ENCODE peak calls at places on chromosomes 11 and 22, in five cellular contexts. X, W, I, L and B are unnamed samples.
A peak's percentile ranks its signal among the peaks of the same experiment; 100 is the strongest.

GRCh38 chr11:65427691-65428577 is 5.3 kb downstream of the NEAT1 start:
- DNase-seq in X (peak; percentile 48), L (no peak), I (peak; percentile 74), W (peak; percentile 42), B (no peak)

GRCh38 chr11:57410287-57410686 is 16.6 kb downstream of the SLC43A3 start:
- DNase-seq in I (no peak), X (no peak), L (no peak), W (no peak), B (no peak)

GRCh38 chr11:94602430-94603372 is 35.5 kb downstream of the PIWIL4 start:
- DNase-seq in L (no peak), W (peak; percentile 59), X (peak; percentile 36), I (no peak), B (no peak)

GRCh38 chr22:50635591-50635990 is 7.6 kb upstream of the ARSA start:
- DNase-seq in I (no peak), X (no peak), W (no peak), L (no peak), B (no peak)

GRCh38 chr11:101470881-101471535 is 112.8 kb downstream of the TRPC6 start:
- DNase-seq in I (no peak), L (no peak), W (no peak), X (peak; percentile 69), B (no peak)

GRCh38 chr11:12803086-12803826 is 129.0 kb downstream of the TEAD1 start:
- DNase-seq in W (no peak), L (no peak), I (no peak), X (no peak), B (no peak)

GRCh38 chr11:40722179-40722795 is 737.2 kb downstream of the LRRC4C start:
- DNase-seq in I (no peak), L (peak; percentile 27), W (no peak), X (peak; percentile 2), B (peak; percentile 50)

GRCh38 chr11:9535189-9535781 is 38.2 kb upstream of the WEE1 start:
- DNase-seq in W (peak; percentile 86), L (peak; percentile 63), X (no peak), I (peak; percentile 91), B (peak; percentile 77)

GRCh38 chr11:33936057-33936456 is 44.2 kb upstream of the LMO2 start:
- DNase-seq in L (no peak), I (no peak), W (no peak), X (no peak), B (no peak)

GRCh38 chr11:17516551-17517150 is 27.6 kb downstream of the USH1C start:
- DNase-seq in I (no peak), W (no peak), X (no peak), L (no peak), B (no peak)

GRCh38 chr11:73241300-73241699 is 23.2 kb downstream of the P2RY2 start:
- DNase-seq in X (no peak), L (no peak), W (no peak), I (peak; percentile 42), B (no peak)

GRCh38 chr11:110463153-110463552 is 33.4 kb downstream of the FDX1 start:
- DNase-seq in L (peak; percentile 80), W (peak; percentile 48), X (no peak), I (peak; percentile 83), B (peak; percentile 23)

GRCh38 chr11:66904055-66904454 is 47.2 kb downstream of the LRFN4 start:
- DNase-seq in W (no peak), X (no peak), I (no peak), L (no peak), B (peak; percentile 35)

GRCh38 chr11:69144316-69144715 is 11.4 kb upstream of the SMIM38 start:
- DNase-seq in I (no peak), W (no peak), L (no peak), X (no peak), B (no peak)

GRCh38 chr22:35740616-35741015 is 22.9 kb downstream of the APOL5 start:
- DNase-seq in L (no peak), X (no peak), I (no peak), W (no peak), B (no peak)

GRCh38 chr22:40332319-40332781 is 13.9 kb upstream of the ADSL start:
- DNase-seq in L (no peak), I (no peak), X (peak; percentile 66), W (no peak), B (peak; percentile 40)

GRCh38 chr11:16769386-16769785 is 30.9 kb downstream of the C11orf58 start:
- DNase-seq in I (no peak), X (no peak), W (no peak), L (no peak), B (peak; percentile 26)

GRCh38 chr22:41532908-41533825 is 11.1 kb downstream of the POLR3H start:
- DNase-seq in X (no peak), W (peak; percentile 56), I (peak; percentile 90), L (peak; percentile 80), B (peak; percentile 91)

GRCh38 chr11:94183886-94184264 is 55.2 kb downstream of the PANX1 start:
- DNase-seq in X (peak; percentile 44), L (peak; percentile 71), W (peak; percentile 31), I (no peak), B (peak; percentile 50)

GRCh38 chr22:25091449-25091848 is 108.2 kb upstream of the CRYBB3 start:
- DNase-seq in W (no peak), X (no peak), I (no peak), L (no peak), B (no peak)

GRCh38 chr11:46755962-46756361 is 36.9 kb downstream of the F2 start:
- DNase-seq in I (no peak), W (no peak), X (no peak), L (no peak), B (no peak)

GRCh38 chr11:110447897-110448522 is 18.3 kb downstream of the FDX1 start:
- DNase-seq in I (no peak), W (no peak), X (no peak), L (no peak), B (no peak)

GRCh38 chr22:27801616-27802388 is at the start of gene MN1:
- DNase-seq in W (no peak), L (no peak), I (no peak), X (peak; percentile 49), B (peak; percentile 91)

GRCh38 chr22:20130739-20131592 is 638 bp upstream of the ZDHHC8 start:
- DNase-seq in L (peak; percentile 76), X (peak; percentile 64), I (peak; percentile 96), W (peak; percentile 84), B (peak; percentile 94)

GRCh38 chr11:45818961-45819605 is 14.1 kb downstream of the SLC35C1 start:
- DNase-seq in L (no peak), W (no peak), I (no peak), X (no peak), B (no peak)

GRCh38 chr11:9170450-9170849 is 79.1 kb upstream of the SCUBE2 start:
- DNase-seq in W (no peak), X (no peak), L (no peak), I (no peak), B (no peak)

GRCh38 chr11:40134820-40135219 is 1324.6 kb downstream of the LRRC4C start:
- DNase-seq in W (no peak), I (no peak), X (no peak), L (no peak), B (no peak)

GRCh38 chr11:74141908-74142307 is 28.9 kb downstream of the C2CD3 start:
- DNase-seq in L (no peak), W (no peak), I (no peak), X (no peak), B (no peak)

GRCh38 chr22:49549256-49549655 is 278.4 kb downstream of the BRD1 start:
- DNase-seq in L (no peak), X (no peak), I (peak; percentile 39), W (peak; percentile 7), B (no peak)

DNA sequence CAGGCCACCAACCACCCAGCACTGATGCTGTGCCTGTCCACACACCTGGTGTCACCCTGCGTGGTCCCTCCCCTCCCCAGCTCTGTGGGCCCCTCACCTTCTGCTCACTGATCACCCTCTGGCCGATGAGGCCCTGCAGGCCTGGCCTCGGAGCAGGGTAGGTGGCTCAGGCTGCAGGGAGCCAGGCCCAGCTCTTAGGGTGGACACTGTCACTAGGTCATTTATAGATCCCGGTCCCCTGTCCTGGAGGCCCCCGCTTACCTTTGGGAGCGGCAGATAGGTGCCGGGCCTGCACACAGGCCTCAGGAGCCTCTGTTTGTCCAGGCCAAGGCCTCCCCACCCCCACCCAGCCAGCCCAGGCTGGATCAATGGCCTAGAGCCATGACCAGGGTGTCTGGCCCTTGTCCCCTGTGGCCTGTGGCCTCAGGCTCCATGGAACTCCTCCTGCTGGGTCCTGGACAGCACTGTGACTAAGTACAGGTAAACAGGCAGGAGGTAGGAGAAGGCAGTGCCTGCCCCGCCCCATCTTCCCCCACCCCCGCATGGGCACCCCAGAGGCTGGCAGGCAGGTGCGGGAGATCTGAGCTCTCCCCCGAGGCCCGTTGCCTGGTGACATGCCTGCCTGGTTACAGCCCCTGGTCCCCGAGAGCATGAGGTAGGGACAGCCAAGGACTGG is at the start of gene TMPRSS6:
- DNase-seq in I (no peak), L (no peak), X (no peak), W (no peak), B (no peak)
- H3K4me3 ChIP-seq in I (no peak within 1 kb of the TSS), L (no peak within 1 kb of the TSS), X (no peak within 1 kb of the TSS), W (no peak within 1 kb of the TSS), B (no peak within 1 kb of the TSS)

GRCh38 chr22:30539368-30539767 is 7.2 kb downstream of the SEC14L6 start:
- DNase-seq in L (no peak), X (no peak), I (no peak), W (no peak), B (no peak)
- H3K27me3 ChIP-seq in L (no peaks in the 10 kb centered on the region), X (peaks cover 35% of the 10 kb centered on the region), I (peaks cover 23% of the 10 kb centered on the region), W (peaks cover 37% of the 10 kb centered on the region), B (peaks cover 21% of the 10 kb centered on the region)

GRCh38 chr11:132855516-132855915 is 676.8 kb downstream of the OPCML start:
- DNase-seq in L (no peak), W (no peak), X (no peak), I (no peak), B (no peak)
- H3K36me3 ChIP-seq in L (no peaks in the 10 kb centered on the region), W (no peaks in the 10 kb centered on the region), X (no peaks in the 10 kb centered on the region), I (no peaks in the 10 kb centered on the region), B (no peaks in the 10 kb centered on the region)

GRCh38 chr22:23204125-23204488 is 23.8 kb downstream of the BCR start:
- DNase-seq in I (peak; percentile 31), L (no peak), X (no peak), W (no peak), B (no peak)
- H3K4me3 ChIP-seq in I (no peak overlapping the region), L (no peak overlapping the region), X (no peak overlapping the region), W (no peak overlapping the region), B (no peak overlapping the region)

DNA sequence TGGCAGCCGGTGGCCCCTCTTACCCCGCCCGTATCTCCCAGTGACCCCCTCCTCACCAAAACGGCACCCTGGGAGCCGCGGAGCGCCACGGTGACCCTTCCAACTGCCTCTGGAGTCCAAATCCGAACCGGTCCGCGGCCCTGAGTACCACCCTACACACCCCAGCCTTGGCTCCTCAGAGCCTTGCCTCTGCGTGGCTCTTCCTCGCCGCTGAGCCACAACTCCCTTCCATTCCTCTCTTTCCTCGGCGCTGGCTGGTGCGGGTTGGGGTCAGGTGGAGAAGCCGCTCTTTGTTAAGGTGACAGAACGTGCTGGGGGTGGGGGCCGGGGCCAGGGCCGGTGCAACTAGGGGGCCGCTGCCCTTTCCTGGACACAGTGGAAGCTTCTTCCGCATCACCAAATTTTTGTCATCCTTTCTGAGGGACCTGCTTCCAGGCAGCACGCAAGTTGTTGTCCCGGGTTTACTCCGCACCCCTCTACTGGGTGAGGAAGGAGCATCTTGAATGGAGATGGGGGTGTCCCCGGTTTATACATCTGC is 6.5 kb downstream of the ALX4 start:
- DNase-seq in W (no peak), L (no peak), X (no peak), I (no peak), B (peak; percentile 75)
- H3K27me3 ChIP-seq in W (peaks cover 77% of the 10 kb centered on the region), L (peaks cover 97% of the 10 kb centered on the region), X (no peaks in the 10 kb centered on the region), I (peaks cover 58% of the 10 kb centered on the region), B (peaks cover 78% of the 10 kb centered on the region)

GRCh38 chr11:35206616-35207015 is 67.6 kb downstream of the CD44 start:
- DNase-seq in I (no peak), L (no peak), W (no peak), X (no peak), B (no peak)
- H3K36me3 ChIP-seq in I (peaks cover 95% of the 10 kb centered on the region), L (no peaks in the 10 kb centered on the region), W (peaks cover 37% of the 10 kb centered on the region), X (peaks cover 89% of the 10 kb centered on the region), B (no peaks in the 10 kb centered on the region)